ENCODE peak calls at places on chromosomes 11 and 22, in five cellular contexts. A is renal cortical epithelial cell; H is naive thymus-derived CD8-positive, alpha-beta T cell; E is nephron progenitor cell; X is foreskin keratinocyte. P is an unnamed sample.

GRCh38 chr11:124873980-124874379 is 8.7 kb downstream of the ROBO3 start:
- DNase-seq in H (no peak), A (no peak), E (no peak), X (no peak), P (no peak)

GRCh38 chr22:28027453-28028448 is 108.7 kb upstream of the PITPNB start:
- DNase-seq in X (no peak), A (peak; percentile 87), H (no peak), E (peak; percentile 43), P (no peak)

GRCh38 chr22:35452351-35452781 is 52.4 kb downstream of the MCM5 start:
- DNase-seq in X (no peak), E (no peak), H (no peak), A (no peak), P (peak; percentile 18)

GRCh38 chr11:45106006-45106405 is 40.4 kb upstream of the PRDM11 start:
- DNase-seq in X (no peak), A (no peak), E (no peak), H (no peak), P (no peak)

GRCh38 chr11:80702264-80702663 is 1261.4 kb upstream of the TENM4 start:
- DNase-seq in E (no peak), X (peak; percentile 61), A (peak; percentile 72), H (no peak), P (no peak)

GRCh38 chr22:48259991-48260670 is 1497.7 kb downstream of the TBC1D22A start:
- DNase-seq in E (no peak), H (no peak), A (no peak), X (no peak), P (no peak)

GRCh38 chr11:11998091-11998781 is 10.2 kb downstream of the DKK3 start:
- DNase-seq in E (no peak), H (no peak), A (peak; percentile 95), X (peak; percentile 88), P (peak; percentile 51)

GRCh38 chr11:13376838-13377237 is 86.2 kb downstream of the BTBD10 start:
- DNase-seq in H (no peak), X (no peak), E (no peak), A (no peak), P (no peak)

GRCh38 chr11:18408558-18409242 is 3.4 kb upstream of the LDHC start:
- DNase-seq in X (peak; percentile 25), E (no peak), H (no peak), A (peak; percentile 41), P (no peak)

GRCh38 chr11:117230981-117231636 is 764 bp downstream of the PCSK7 start:
- DNase-seq in H (no peak), E (no peak), A (no peak), X (no peak), P (no peak)

GRCh38 chr11:44886765-44887164 is 63.9 kb downstream of the TP53I11 start:
- DNase-seq in H (no peak), A (peak; percentile 32), X (no peak), E (no peak), P (no peak)

GRCh38 chr22:30538280-30538679 is 8.3 kb downstream of the SEC14L6 start:
- DNase-seq in H (no peak), X (peak; percentile 72), E (no peak), A (no peak), P (peak; percentile 34)

GRCh38 chr11:116180806-116181600 is 591.8 kb downstream of the BUD13 start:
- DNase-seq in E (no peak), H (no peak), X (no peak), A (no peak), P (no peak)

P was measured in epithelial cell of prostate.